ENCODE peak calls at places on chromosomes 5 and 9, in eight cellular contexts. E, U, H, K, L, G, I and A are unnamed samples.

GRCh38 chr9:85727500-85727899 is 14.3 kb downstream of the AGTPBP1 start:
- DNase-seq in L (no peak), H (no peak), I (no peak), G (no peak), K (no peak), U (no peak), E (no peak), A (no peak)

GRCh38 chr5:51380603-51381207 is 2.5 kb upstream of the ISL1 start:
- DNase-seq in L (peak; percentile 19), G (peak; percentile 82), K (no peak), I (peak; percentile 13), E (no peak), U (no peak), H (no peak), A (peak; percentile 36)

GRCh38 chr9:133204993-133205336 is 4.1 kb downstream of the OBP2B start:
- DNase-seq in G (no peak), L (no peak), I (no peak), H (no peak), U (no peak), K (peak; percentile 74), E (no peak), A (no peak)

GRCh38 chr9:134965421-134965820 is 47.7 kb upstream of the FCN1 start:
- DNase-seq in K (no peak), U (no peak), E (no peak), G (no peak), H (no peak), I (no peak), L (no peak), A (no peak)

GRCh38 chr9:19720374-19720773 is 68.5 kb downstream of the SLC24A2 start:
- DNase-seq in G (peak; percentile 31), E (peak; percentile 7), U (peak; percentile 16), L (peak; percentile 9), H (no peak), K (no peak), I (peak; percentile 35), A (no peak)

GRCh38 chr9:134324359-134325095 is 1.7 kb upstream of the RXRA start:
- DNase-seq in E (peak; percentile 13), G (peak; percentile 31), K (no peak), U (peak; percentile 50), I (peak; percentile 54), H (no peak), L (no peak), A (peak; percentile 15)

GRCh38 chr9:16291921-16292320 is 578.5 kb downstream of the BNC2 start:
- DNase-seq in I (no peak), H (no peak), K (no peak), G (no peak), E (no peak), U (no peak), L (no peak), A (no peak)

GRCh38 chr9:132069046-132069898 is 10.4 kb downstream of the MED27 start:
- DNase-seq in I (peak; percentile 41), H (no peak), L (no peak), K (no peak), G (peak; percentile 57), U (peak; percentile 79), E (no peak), A (no peak)

GRCh38 chr9:72149231-72149975 is at the start of gene GDA:
- DNase-seq in E (no peak), U (no peak), I (no peak), K (no peak), H (no peak), G (peak; percentile 6), L (peak; percentile 2), A (peak; percentile 7)

GRCh38 chr5:56323505-56323904 is 90.4 kb upstream of the ANKRD55 start:
- DNase-seq in H (no peak), I (peak; percentile 59), E (no peak), K (no peak), L (no peak), U (peak; percentile 65), G (peak; percentile 77), A (no peak)

GRCh38 chr9:6739218-6739617 is 18.6 kb upstream of the KDM4C start:
- DNase-seq in H (no peak), L (peak; percentile 34), U (peak; percentile 9), G (peak; percentile 41), I (no peak), E (no peak), K (no peak), A (no peak)

GRCh38 chr9:133613396-133613795 is 4.2 kb upstream of the FAM163B start:
- DNase-seq in U (no peak), G (no peak), L (no peak), E (no peak), K (no peak), I (no peak), H (no peak), A (no peak)

GRCh38 chr9:130189840-130190239 is 17.6 kb downstream of the NCS1 start:
- DNase-seq in E (no peak), L (no peak), H (no peak), I (no peak), U (peak; percentile 78), K (no peak), G (peak; percentile 61), A (no peak)

GRCh38 chr5:146574713-146575112 is 58.7 kb upstream of the GPR151 start:
- DNase-seq in I (no peak), G (no peak), L (no peak), E (no peak), U (no peak), K (no peak), H (no peak), A (no peak)

DNA sequence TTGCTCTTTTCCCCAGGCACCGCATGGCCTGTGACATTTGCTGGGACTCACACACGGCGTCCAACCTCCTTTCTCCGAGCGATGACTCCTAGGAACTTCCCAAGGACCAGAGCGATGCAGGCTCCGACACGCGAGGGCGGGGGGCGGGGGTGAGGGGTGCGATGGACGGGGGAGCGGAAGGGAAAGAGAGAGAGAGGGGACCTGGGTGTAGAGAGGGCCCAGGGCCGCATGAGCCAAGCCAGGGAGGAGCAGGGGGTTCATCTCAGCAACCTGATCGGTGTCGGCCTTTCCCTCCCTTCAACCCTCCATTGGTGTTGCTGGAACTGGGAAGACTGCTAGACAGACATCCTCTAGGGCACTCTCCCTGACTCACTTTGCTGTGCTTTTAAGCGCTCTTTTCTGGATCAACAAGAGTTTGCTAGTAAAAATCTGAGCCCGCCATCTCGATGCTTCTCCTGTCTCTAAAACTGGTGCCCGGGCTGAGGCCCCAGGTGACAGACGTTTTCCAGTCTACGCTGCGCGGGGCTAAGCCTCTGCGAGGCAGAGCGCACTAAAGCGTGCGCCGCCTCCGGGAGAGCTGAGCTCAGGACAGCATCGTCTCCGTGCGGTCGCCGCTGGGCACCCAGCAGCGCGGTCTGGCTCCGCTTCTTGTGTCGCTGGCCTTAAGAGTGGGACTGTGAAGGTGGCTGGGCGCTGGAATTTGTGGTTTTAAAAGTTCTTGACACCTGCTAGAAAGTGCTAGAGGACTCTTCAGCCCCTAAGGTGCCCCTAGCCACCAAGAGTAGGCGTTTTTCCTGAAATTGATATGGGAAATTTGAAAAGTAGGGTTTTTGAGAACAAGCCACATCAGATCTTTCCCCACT is 1.0 kb upstream of the TSLP start:
- DNase-seq in H (no peak), E (peak; percentile 15), L (peak; percentile 50), G (peak; percentile 75), U (no peak), I (no peak), K (no peak), A (peak; percentile 55)
- TF ChIP-seq CTCF in H (no peak), E (no peak), L (no peak), G (no peak), U (no peak), I (peak; percentile 30), K (no peak), A (no peak)

DNA sequence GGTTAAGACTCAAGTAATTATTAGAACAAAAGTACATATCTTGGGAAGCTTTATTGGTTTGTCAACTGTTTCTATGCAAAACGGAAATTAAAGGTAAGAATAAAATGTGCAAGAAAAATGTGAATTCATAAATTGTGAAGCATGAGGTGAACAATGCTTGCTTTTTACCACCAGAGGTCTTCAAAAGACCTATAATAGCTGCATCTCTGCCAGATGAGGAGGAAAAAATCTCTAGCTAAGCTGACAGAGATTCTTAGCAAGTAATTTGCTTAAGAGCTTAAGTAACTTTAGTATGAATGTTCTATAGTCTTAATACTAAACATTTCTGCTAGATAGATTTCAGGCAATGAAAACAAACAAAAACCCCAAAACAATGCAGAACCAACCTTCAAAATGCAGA is 54.1 kb downstream of the MRPS30 start:
- DNase-seq in E (no peak), G (peak; percentile 1), U (peak; percentile 12), L (peak; percentile 30), H (no peak), I (no peak), K (no peak), A (no peak)
- TF ChIP-seq CTCF in E (no peak), G (no peak), U (peak; percentile 35), L (peak; percentile 33), H (peak; percentile 64), I (peak; percentile 37), K (peak; percentile 16), A (peak; percentile 22)

DNA sequence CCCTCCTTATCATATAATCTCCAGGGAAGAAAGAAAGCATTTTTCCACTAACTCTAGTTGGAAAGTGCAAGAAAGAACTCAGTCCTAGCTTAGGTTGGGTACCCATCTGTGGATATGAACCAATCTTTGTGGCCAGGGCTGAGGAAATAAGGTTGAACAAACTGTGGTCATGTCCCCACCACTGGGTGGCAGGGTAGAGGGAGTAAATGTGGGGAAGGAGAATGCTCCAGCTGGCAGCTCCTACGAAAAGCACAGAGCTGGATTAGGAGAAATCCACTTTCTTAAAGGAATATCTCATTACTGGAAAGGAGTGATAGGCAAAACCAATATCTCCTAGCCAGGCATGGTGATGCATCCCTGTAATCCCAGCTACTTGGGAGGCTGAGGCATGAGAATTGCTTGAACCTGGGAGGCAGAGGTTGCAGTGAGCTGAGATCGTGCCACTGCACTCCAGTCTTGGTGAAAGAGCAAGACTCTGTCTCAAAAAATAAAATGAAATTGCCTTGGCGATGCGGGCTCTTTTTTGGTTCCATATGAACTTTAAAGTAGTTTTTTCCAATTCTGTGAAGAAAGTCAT is 175.1 kb downstream of the CCDC192 start:
- DNase-seq in E (peak; percentile 54), K (no peak), H (no peak), U (peak; percentile 47), G (peak; percentile 65), L (peak; percentile 30), I (peak; percentile 53), A (peak; percentile 21)
- TF ChIP-seq CTCF in E (peak; percentile 55), K (peak; percentile 66), H (peak; percentile 67), U (peak; percentile 70), G (peak; percentile 49), L (peak; percentile 34), I (peak; percentile 80), A (no peak)

GRCh38 chr5:36078430-36078829 is 11.7 kb upstream of the UGT3A2 start:
- DNase-seq in E (no peak), H (no peak), U (no peak), L (no peak), I (no peak), K (no peak), G (no peak), A (no peak)

GRCh38 chr5:36073595-36074216 is 7.0 kb upstream of the UGT3A2 start:
- DNase-seq in E (no peak), L (peak; percentile 67), G (no peak), H (no peak), I (no peak), K (no peak), U (no peak), A (peak; percentile 13)

DNA sequence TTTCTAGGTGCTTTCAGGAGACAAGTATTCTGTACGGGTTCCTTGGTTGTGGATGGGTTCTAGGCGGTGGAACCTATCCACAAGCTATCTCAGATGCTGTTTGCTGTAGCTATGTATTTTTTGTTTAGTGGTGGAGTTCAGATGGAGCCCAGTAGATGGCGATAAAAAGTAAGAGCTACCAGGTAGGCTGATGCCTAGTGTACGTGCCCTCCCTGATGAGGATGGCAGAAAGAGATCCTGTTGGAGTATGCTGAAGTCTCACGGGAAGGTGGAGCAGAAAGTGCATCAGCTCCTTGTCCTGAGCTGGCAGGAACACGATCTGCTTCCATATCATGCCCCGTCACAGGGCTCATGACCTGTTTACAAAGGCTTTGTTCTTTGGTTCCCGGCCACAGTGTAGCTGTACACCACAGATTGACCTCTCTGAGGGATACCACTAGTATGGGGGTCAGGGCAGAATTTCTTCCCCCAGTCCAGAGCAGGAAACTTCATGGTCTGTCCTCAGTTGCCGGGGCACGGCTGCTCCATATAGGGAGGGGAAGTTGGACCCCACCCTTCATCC is 12.6 kb upstream of the UGT3A2 start:
- DNase-seq in L (peak; percentile 64), K (no peak), G (peak; percentile 62), U (peak; percentile 52), I (peak; percentile 44), E (no peak), H (no peak), A (peak; percentile 44)
- TF ChIP-seq CTCF in L (peak; percentile 69), K (peak; percentile 73), G (peak; percentile 62), U (peak; percentile 83), I (peak; percentile 77), E (peak; percentile 54), H (peak; percentile 78), A (peak; percentile 78)